ENCODE peak calls at places on chromosomes 12 and 14, in five cellular contexts. S is CD8-positive, alpha-beta memory T cell; H is hepatocyte; B is H9; T is mesendoderm. D is an unnamed sample.
A peak's percentile ranks its signal among the peaks of the same experiment; 100 is the strongest.

GRCh38 chr12:92753976-92754885 is 51.4 kb downstream of the PLEKHG7 start:
- DNase-seq in S (no peak), T (peak; percentile 3), B (no peak), H (no peak), D (no peak)

GRCh38 chr12:15738438-15739015 is 50.7 kb downstream of the EPS8 start:
- DNase-seq in T (no peak), H (no peak), B (no peak), S (no peak), D (no peak)

GRCh38 chr12:75863475-75863874 is 168.1 kb downstream of the PHLDA1 start:
- DNase-seq in H (peak; percentile 22), B (no peak), S (no peak), T (no peak), D (no peak)

GRCh38 chr14:99513946-99514551 is 32.8 kb downstream of the CCNK start:
- DNase-seq in B (peak; percentile 25), S (no peak), T (no peak), H (peak; percentile 5), D (no peak)

GRCh38 chr14:71243697-71244096 is 336.4 kb downstream of the PCNX1 start:
- DNase-seq in B (no peak), H (no peak), T (no peak), S (no peak), D (no peak)

GRCh38 chr12:108419949-108420348 is 80.8 kb upstream of the CMKLR1 start:
- DNase-seq in H (no peak), T (peak; percentile 55), S (no peak), B (no peak), D (no peak)

GRCh38 chr12:43444940-43445564 is 107.0 kb downstream of the ADAMTS20 start:
- DNase-seq in T (peak; percentile 55), H (peak; percentile 78), B (peak; percentile 44), S (peak; percentile 24), D (peak; percentile 18)

GRCh38 chr12:6426882-6427671 is 17.7 kb upstream of the CD27 start:
- DNase-seq in H (no peak), B (no peak), S (peak; percentile 68), T (no peak), D (no peak)

GRCh38 chr14:61866932-61867920 is 105.0 kb downstream of the SNAPC1 start:
- DNase-seq in S (no peak), T (no peak), H (no peak), B (no peak), D (no peak)

GRCh38 chr12:57372233-57372632 is 58.6 kb downstream of the R3HDM2 start:
- DNase-seq in T (no peak), S (no peak), B (no peak), H (no peak), D (no peak)

GRCh38 chr14:25349269-25349668 is 299.3 kb upstream of the STXBP6 start:
- DNase-seq in H (no peak), S (no peak), B (no peak), T (no peak), D (no peak)

GRCh38 chr12:115922952-115923564 is 354.4 kb downstream of the MED13L start:
- DNase-seq in H (no peak), S (no peak), B (no peak), T (peak; percentile 36), D (no peak)

GRCh38 chr12:62722971-62723680 is 211.8 kb downstream of the PPM1H start:
- DNase-seq in H (no peak), S (no peak), T (no peak), B (no peak), D (no peak)

GRCh38 chr12:108768591-108769500 is 37.5 kb upstream of the CORO1C start:
- DNase-seq in B (peak; percentile 88), S (no peak), H (peak; percentile 75), T (peak; percentile 78), D (no peak)

GRCh38 chr12:77152623-77153193 is 87.3 kb upstream of the E2F7 start:
- DNase-seq in T (peak; percentile 37), B (no peak), S (no peak), H (peak; percentile 59), D (peak; percentile 18)

GRCh38 chr12:34300376-34301250 is 278.3 kb downstream of the ALG10 start:
- DNase-seq in S (no peak), B (no peak), H (no peak), T (no peak), D (no peak)

GRCh38 chr12:50505386-50505827 is 622 bp downstream of the DIP2B start:
- DNase-seq in T (peak; percentile 57), S (peak; percentile 2), H (peak; percentile 34), B (no peak), D (no peak)

GRCh38 chr12:52171950-52172512 is 19.8 kb downstream of the KRT80 start:
- DNase-seq in T (peak; percentile 76), S (no peak), H (no peak), B (peak; percentile 91), D (no peak)

GRCh38 chr12:116533343-116534248 is 25.6 kb upstream of the MAP1LC3B2 start:
- DNase-seq in S (peak; percentile 61), T (peak; percentile 93), B (peak; percentile 95), H (peak; percentile 90), D (peak; percentile 33)

GRCh38 chr14:64705406-64706118 is 1.3 kb downstream of the PLEKHG3 start:
- DNase-seq in B (no peak), H (peak; percentile 71), T (peak; percentile 46), S (no peak), D (no peak)
- H3K4me1 ChIP-seq in B (peaks cover 24% of the 10 kb centered on the region), H (peaks cover 49% of the 10 kb centered on the region), T (peaks cover 32% of the 10 kb centered on the region), S (peaks cover 68% of the 10 kb centered on the region), D (peaks cover 45% of the 10 kb centered on the region)

DNA sequence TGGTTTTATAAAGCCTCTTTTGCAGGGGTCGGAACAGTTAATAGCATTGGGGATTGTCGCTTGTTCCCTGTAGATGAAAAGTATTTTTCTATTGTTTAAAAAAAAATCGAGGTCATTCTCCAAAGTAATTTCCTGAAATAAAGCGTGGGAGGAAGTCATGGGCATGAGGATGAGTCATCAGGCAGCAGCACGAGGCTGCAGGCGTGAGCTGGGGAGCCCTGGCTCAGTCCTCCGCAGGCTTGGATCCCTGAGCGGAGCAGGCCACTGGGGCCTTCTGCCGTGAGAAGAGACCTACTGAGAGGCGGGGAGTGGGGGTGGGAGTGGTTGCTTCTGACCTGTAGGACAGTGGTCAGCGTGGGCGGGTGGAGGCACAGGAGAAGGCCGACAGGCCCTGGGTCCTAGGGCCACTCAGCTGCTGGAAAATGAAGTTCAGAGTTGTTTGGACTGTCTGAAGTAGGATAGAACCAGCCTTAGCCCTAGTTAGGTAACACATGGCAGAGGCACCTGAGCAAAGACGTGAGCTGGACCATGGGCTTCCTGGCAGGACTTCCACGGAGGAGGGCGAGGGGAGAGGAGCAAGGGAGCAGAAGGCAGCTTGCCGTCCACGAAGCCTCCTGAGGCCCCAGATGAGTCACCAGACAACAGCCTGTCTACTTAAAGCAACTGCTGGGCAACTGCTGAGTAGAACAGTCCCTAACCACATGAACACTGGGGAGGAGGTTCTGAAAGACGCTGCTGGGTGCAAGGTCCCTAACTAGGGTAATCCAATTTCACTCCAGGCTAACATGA is 21.1 kb upstream of the LGALS3 start:
- DNase-seq in B (peak; percentile 57), H (peak; percentile 84), T (peak; percentile 83), S (no peak), D (no peak)
- H3K4me1 ChIP-seq in B (peaks cover 12% of the 10 kb centered on the region), H (peaks cover 27% of the 10 kb centered on the region), T (peaks cover 4% of the 10 kb centered on the region), S (peaks cover 18% of the 10 kb centered on the region), D (peaks cover 25% of the 10 kb centered on the region)

GRCh38 chr14:64929003-64929337 is 13.6 kb downstream of the GPX2 start:
- DNase-seq in H (no peak), B (no peak), S (no peak), T (no peak), D (no peak)
- H3K4me1 ChIP-seq in H (no peaks in the 10 kb centered on the region), B (no peaks in the 10 kb centered on the region), S (peaks cover 76% of the 10 kb centered on the region), T (no peaks in the 10 kb centered on the region), D (no peaks in the 10 kb centered on the region)

GRCh38 chr12:177336-177979 is 36.5 kb downstream of the SLC6A12 start:
- DNase-seq in B (no peak), T (no peak), S (no peak), H (no peak), D (no peak)
- H3K4me1 ChIP-seq in B (peaks cover 4% of the 10 kb centered on the region), T (no peaks in the 10 kb centered on the region), S (no peaks in the 10 kb centered on the region), H (no peaks in the 10 kb centered on the region), D (peaks cover 3% of the 10 kb centered on the region)

DNA sequence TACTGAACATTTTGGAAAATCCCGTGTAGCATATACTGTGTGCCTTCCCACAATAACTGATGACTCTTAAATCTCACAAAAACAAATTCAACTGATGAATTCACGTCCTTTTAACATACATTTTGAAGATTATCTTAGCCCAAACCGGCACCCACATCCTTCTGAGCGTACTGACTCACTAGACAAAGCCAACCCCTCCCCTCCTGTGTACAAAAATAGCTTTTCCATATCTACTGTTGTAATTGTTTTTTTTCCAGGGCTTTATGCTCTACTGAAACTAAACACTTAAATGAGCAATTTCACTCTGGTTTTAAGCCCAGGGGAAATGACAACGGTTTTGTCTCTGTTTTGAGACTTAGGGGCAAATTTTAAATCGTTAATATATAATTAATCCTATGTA is 109.3 kb upstream of the ATF7IP start:
- DNase-seq in B (no peak), T (no peak), S (peak; percentile 8), H (no peak), D (no peak)
- H3K4me1 ChIP-seq in B (peaks cover 16% of the 10 kb centered on the region), T (peaks cover 15% of the 10 kb centered on the region), S (peaks cover 38% of the 10 kb centered on the region), H (peaks cover 31% of the 10 kb centered on the region), D (peaks cover 17% of the 10 kb centered on the region)

GRCh38 chr12:49109631-49110172 is 945 bp downstream of the LMBR1L start:
- DNase-seq in S (no peak), H (no peak), B (no peak), T (no peak), D (no peak)
- H3K4me1 ChIP-seq in S (peaks cover 21% of the 10 kb centered on the region), H (peaks cover 18% of the 10 kb centered on the region), B (peaks cover 5% of the 10 kb centered on the region), T (peaks cover 4% of the 10 kb centered on the region), D (peaks cover 14% of the 10 kb centered on the region)

GRCh38 chr12:120832712-120833111 is 71.4 kb downstream of the SPPL3 start:
- DNase-seq in S (no peak), B (no peak), H (no peak), T (no peak), D (no peak)
- H3K4me1 ChIP-seq in S (peaks cover 50% of the 10 kb centered on the region), B (no peaks in the 10 kb centered on the region), H (peaks cover 40% of the 10 kb centered on the region), T (peaks cover 3% of the 10 kb centered on the region), D (peaks cover 18% of the 10 kb centered on the region)

GRCh38 chr14:30798961-30799360 is 75.4 kb upstream of the COCH start:
- DNase-seq in H (no peak), S (no peak), B (no peak), T (no peak), D (no peak)
- H3K4me1 ChIP-seq in H (no peaks in the 10 kb centered on the region), S (no peaks in the 10 kb centered on the region), B (no peaks in the 10 kb centered on the region), T (no peaks in the 10 kb centered on the region), D (no peaks in the 10 kb centered on the region)

D was measured in Panc1.